ENCODE peak calls at places on chromosomes 16 and 17, in eight cellular contexts. A is stomach; T is small intestine; R is ovary; Z is keratinocyte; S is Caco-2; B is AG04450; W is CD8-positive, alpha-beta memory T cell. C is an unnamed sample. For H3K27me3, the result is how much of the 10 kb centered on the place peaks cover.

GRCh38 chr16:10318798-10319500 is 66.9 kb upstream of the ATF7IP2 start:
- DNase-seq in B (no peak), R (no peak), A (no peak), S (no peak), Z (no peak), T (no peak), W (no peak), C (no peak)

GRCh38 chr16:3215601-3216262 is 19.2 kb downstream of the ZNF200 start:
- DNase-seq in S (no peak), R (no peak), A (no peak), W (no peak), Z (no peak), T (no peak), B (no peak), C (no peak)

GRCh38 chr17:57679906-57680695 is 65.0 kb downstream of the CCDC182 start:
- DNase-seq in A (no peak), Z (no peak), T (no peak), W (no peak), S (no peak), B (no peak), R (no peak), C (no peak)

GRCh38 chr17:67487506-67487905 is 110.4 kb downstream of the PITPNC1 start:
- DNase-seq in A (no peak), B (no peak), Z (no peak), T (no peak), R (no peak), W (no peak), S (no peak), C (no peak)

GRCh38 chr16:77711775-77712174 is 10.5 kb upstream of the NUDT7 start:
- DNase-seq in S (no peak), Z (no peak), W (no peak), T (peak), R (no peak), B (no peak), A (peak), C (no peak)

GRCh38 chr17:31318298-31319190 is 2.9 kb downstream of the EVI2A start:
- DNase-seq in W (peak), B (peak), A (peak), T (peak), S (no peak), R (peak), Z (no peak), C (peak)

GRCh38 chr16:2319606-2320005 is 20.9 kb downstream of the ABCA3 start:
- DNase-seq in S (no peak), R (no peak), Z (no peak), W (peak), B (no peak), A (no peak), T (no peak), C (no peak)

GRCh38 chr17:28896491-28896883 is 1.0 kb downstream of the FLOT2 start:
- DNase-seq in S (no peak), A (no peak), W (no peak), B (no peak), Z (no peak), R (no peak), T (no peak), C (no peak)

GRCh38 chr17:80504671-80505413 is 28.4 kb upstream of the NPTX1 start:
- DNase-seq in W (no peak), S (no peak), R (no peak), A (no peak), Z (no peak), B (no peak), T (no peak), C (no peak)

GRCh38 chr17:2239882-2240430 is 63.6 kb downstream of the SMG6 start:
- DNase-seq in R (peak), A (peak), W (peak), T (no peak), S (no peak), Z (no peak), B (peak), C (peak)

GRCh38 chr17:41339571-41340169 is 11.0 kb downstream of the KRT33A start:
- DNase-seq in B (no peak), W (no peak), R (no peak), Z (no peak), S (no peak), T (no peak), A (no peak), C (no peak)

GRCh38 chr17:82891911-82892310 is 52.1 kb upstream of the ZNF750 start:
- DNase-seq in W (no peak), B (no peak), Z (no peak), T (no peak), R (no peak), S (no peak), A (no peak), C (no peak)

GRCh38 chr17:2347805-2348685 is 10.7 kb downstream of the SGSM2 start:
- DNase-seq in S (peak), B (peak), R (peak), T (peak), A (peak), W (no peak), Z (no peak), C (no peak)

GRCh38 chr17:44247346-44248219 is 20.4 kb downstream of the SLC4A1 start:
- DNase-seq in Z (no peak), R (peak), S (no peak), W (no peak), A (peak), T (no peak), B (no peak), C (no peak)

GRCh38 chr17:21242026-21242700 is 11.0 kb downstream of the NATD1 start:
- DNase-seq in R (no peak), Z (no peak), A (no peak), W (no peak), B (no peak), S (peak), T (no peak), C (no peak)

GRCh38 chr17:83180264-83180995 is 101.0 kb downstream of the METRNL start:
- DNase-seq in R (peak), W (no peak), B (no peak), A (no peak), T (no peak), Z (no peak), S (no peak), C (no peak)

GRCh38 chr17:62075308-62075815 is 10.3 kb upstream of the MED13 start:
- DNase-seq in W (no peak), R (no peak), Z (no peak), T (no peak), B (no peak), A (no peak), S (no peak), C (no peak)

GRCh38 chr16:30527635-30528178 is 1.3 kb upstream of the ZNF768 start:
- DNase-seq in A (peak), R (no peak), T (no peak), W (no peak), S (peak), B (no peak), Z (no peak), C (no peak)

GRCh38 chr17:49074851-49075540 is 57.6 kb upstream of the B4GALNT2 start:
- DNase-seq in A (no peak), W (no peak), B (no peak), Z (no peak), S (no peak), R (no peak), T (no peak), C (no peak)

GRCh38 chr17:37490638-37491614 is 1.2 kb downstream of the DUSP14 start:
- DNase-seq in Z (peak), A (no peak), W (no peak), B (no peak), T (no peak), R (peak), S (peak), C (peak)

GRCh38 chr17:54992797-54993639 is 24.5 kb downstream of the STXBP4 start:
- DNase-seq in Z (no peak), B (no peak), A (no peak), R (no peak), W (no peak), T (peak), S (no peak), C (no peak)

GRCh38 chr17:64028874-64029464 is 8.5 kb upstream of the ICAM2 start:
- DNase-seq in R (peak), W (peak), S (peak), A (peak), Z (no peak), B (peak), T (peak), C (peak)

GRCh38 chr17:64120159-64120558 is 9.8 kb downstream of the ERN1 start:
- DNase-seq in R (no peak), Z (no peak), T (no peak), S (no peak), A (no peak), W (no peak), B (no peak), C (no peak)

GRCh38 chr16:80931985-80932720 is 74.5 kb downstream of the CMC2 start:
- DNase-seq in S (peak), R (peak), B (no peak), T (peak), A (peak), Z (no peak), W (peak), C (peak)

GRCh38 chr16:57394444-57394843 is 10.1 kb upstream of the CCL17 start:
- DNase-seq in B (no peak), W (peak), T (peak), A (peak), Z (no peak), S (no peak), R (no peak), C (no peak)

GRCh38 chr17:11412653-11413052 is 171.6 kb downstream of the SHISA6 start:
- DNase-seq in S (no peak), B (no peak), Z (no peak), W (no peak), R (no peak), A (no peak), T (peak), C (no peak)

GRCh38 chr17:6377906-6378305 is 57.0 kb downstream of the AIPL1 start:
- DNase-seq in W (no peak), Z (no peak), R (no peak), S (no peak), B (no peak), A (no peak), T (no peak), C (no peak)
- H3K27me3 ChIP-seq in W (under half), Z (under half), R (under half), S (under half), B (under half), A (under half), T (under half), C (under half)

GRCh38 chr16:83895243-83895642 is 3.7 kb upstream of the MLYCD start:
- DNase-seq in R (no peak), Z (no peak), B (no peak), T (no peak), W (no peak), S (no peak), A (no peak), C (no peak)
- H3K27me3 ChIP-seq in R (under half), Z (under half), B (under half), T (under half), W (under half), S (under half), A (under half), C (under half)

GRCh38 chr16:8486985-8487384 is 103.3 kb downstream of the TMEM114 start:
- DNase-seq in Z (no peak), W (no peak), T (no peak), R (no peak), S (no peak), A (no peak), B (no peak), C (no peak)
- H3K27me3 ChIP-seq in Z (under half), W (under half), T (under half), R (under half), S (under half), A (under half), B (under half), C (under half)

DNA sequence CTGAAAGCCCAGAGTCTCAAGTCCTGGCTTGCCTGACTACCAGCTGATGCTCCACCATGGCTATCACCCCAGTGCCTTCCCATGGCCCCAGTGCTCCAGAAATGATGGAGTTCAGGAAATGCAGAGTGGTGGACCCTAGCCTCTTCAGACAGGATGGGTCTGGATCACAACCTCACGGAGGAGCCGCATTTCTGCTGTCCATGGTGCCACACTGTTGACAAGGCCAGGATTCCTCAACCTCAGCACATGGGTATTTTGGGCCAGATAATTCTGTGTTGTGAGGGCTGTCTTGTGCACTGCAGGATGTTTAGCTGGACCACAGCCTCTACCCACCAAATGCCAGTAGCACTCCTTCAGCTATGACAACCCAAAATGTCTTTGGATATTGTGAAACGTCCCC is 6.7 kb upstream of the CRHR1 start:
- DNase-seq in Z (no peak), W (no peak), S (no peak), B (no peak), A (no peak), T (no peak), R (no peak), C (no peak)
- H3K27me3 ChIP-seq in Z (under half), W (under half), S (under half), B (under half), A (under half), T (under half), R (under half), C (under half)

GRCh38 chr16:86304868-86305267 is 205.5 kb upstream of the FOXF1 start:
- DNase-seq in B (no peak), A (no peak), R (no peak), S (no peak), Z (no peak), W (no peak), T (no peak), C (no peak)

GRCh38 chr16:86307518-86307903 is 202.8 kb upstream of the FOXF1 start:
- DNase-seq in B (no peak), S (no peak), A (no peak), Z (no peak), W (no peak), R (no peak), T (no peak), C (no peak)

GRCh38 chr16:86305440-86305839 is 204.9 kb upstream of the FOXF1 start:
- DNase-seq in T (no peak), S (no peak), R (no peak), Z (no peak), B (no peak), A (no peak), W (no peak), C (no peak)

GRCh38 chr16:86306811-86307517 is 203.4 kb upstream of the FOXF1 start:
- DNase-seq in R (no peak), S (no peak), B (peak), T (no peak), W (no peak), Z (no peak), A (no peak), C (no peak)

DNA sequence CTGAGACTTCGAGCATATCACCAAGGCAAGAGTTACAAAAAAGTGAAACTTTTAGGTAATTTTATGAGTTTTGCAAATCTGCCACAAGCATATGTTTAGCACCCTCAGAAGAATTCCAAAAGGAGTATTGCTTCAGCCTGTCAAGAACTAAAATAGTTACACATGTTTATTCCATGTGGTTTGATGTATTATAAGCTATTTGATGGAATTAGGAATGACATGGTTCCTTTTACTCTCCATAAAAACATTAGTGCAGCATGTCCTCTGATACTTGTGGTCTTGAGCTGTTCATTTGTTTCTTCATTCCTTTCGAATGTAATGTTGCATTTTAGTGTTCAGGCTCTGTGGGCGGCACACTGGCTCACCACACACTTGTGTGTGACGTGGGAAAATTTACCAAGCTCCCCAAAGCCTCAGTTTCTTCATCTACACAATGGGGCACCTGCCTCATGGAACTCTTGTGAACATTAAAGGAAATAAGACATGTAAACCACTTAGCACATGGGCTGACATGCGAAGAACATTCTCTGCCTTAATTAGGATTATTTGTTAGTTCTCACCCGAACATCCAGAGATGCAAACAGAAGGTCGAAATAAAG is 204.2 kb upstream of the FOXF1 start:
- DNase-seq in S (no peak), B (peak), T (no peak), W (no peak), A (no peak), Z (no peak), R (no peak), C (no peak)
- H3K27me3 ChIP-seq in S (under half), B (under half), T (under half), W (under half), A (under half), Z (under half), R (under half), C (under half)

DNA sequence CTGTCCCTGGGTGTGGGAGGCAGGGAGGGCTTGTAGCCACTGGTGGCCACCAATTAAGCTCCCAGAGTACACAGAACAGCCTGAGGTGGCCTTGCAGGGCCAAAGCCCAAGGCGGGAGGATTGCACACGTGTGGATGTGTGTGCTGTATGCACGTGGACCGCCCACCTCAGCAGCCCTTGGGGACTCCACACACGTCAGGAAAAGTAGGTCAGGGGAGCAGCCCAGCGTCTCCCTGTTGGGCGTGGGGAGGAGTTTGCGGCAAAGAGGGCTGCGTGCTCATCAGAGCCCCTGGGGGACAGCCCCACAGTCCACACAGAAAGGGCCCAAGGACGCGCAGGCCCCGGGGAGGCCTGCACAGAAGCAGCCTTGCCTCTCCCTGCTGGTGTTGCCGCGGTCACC is 19.6 kb downstream of the SBK1 start:
- DNase-seq in R (no peak), W (no peak), T (no peak), S (no peak), A (no peak), B (no peak), Z (no peak), C (no peak)
- H3K27me3 ChIP-seq in R (under half), W (under half), T (under half), S (under half), A (under half), B (under half), Z (under half), C (under half)

GRCh38 chr17:45775148-45775547 is 9.0 kb upstream of the CRHR1 start:
- DNase-seq in T (no peak), W (no peak), R (no peak), B (no peak), S (no peak), A (no peak), Z (no peak), C (no peak)

GRCh38 chr17:45776896-45777295 is 7.2 kb upstream of the CRHR1 start:
- DNase-seq in W (no peak), T (no peak), B (no peak), Z (no peak), S (no peak), A (no peak), R (no peak), C (no peak)

GRCh38 chr17:45770632-45771472 is 13.3 kb upstream of the CRHR1 start:
- DNase-seq in W (no peak), A (no peak), B (no peak), T (no peak), S (no peak), Z (no peak), R (no peak), C (no peak)

GRCh38 chr17:45771473-45771959 is 12.6 kb upstream of the CRHR1 start:
- DNase-seq in A (no peak), Z (no peak), T (no peak), S (no peak), W (no peak), R (no peak), B (no peak), C (no peak)

DNA sequence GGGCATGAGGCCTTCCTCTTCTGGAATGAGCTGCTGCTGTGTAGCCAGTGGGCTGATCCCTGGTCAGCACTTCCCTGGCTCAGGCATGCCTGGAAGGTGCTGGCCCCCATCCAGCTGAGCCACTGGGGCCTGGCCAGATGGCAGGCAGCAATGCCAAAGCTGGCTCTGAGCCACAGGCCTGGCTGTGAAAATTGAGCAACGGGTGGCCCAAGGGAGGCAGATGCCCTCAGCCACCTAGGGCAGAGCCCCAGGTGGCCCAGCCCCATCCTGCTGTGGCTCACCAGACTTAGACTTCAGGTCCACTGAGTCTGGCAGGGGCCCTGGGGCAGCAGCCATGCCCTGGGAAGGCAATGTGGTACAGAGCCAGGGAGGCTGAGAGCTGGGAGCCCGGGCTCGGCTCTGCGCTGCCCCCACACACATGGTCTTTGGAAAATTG is 8.5 kb upstream of the CRHR1 start:
- DNase-seq in T (peak), S (no peak), R (no peak), Z (no peak), A (peak), W (no peak), B (no peak), C (peak)
- H3K27me3 ChIP-seq in T (under half), S (under half), R (under half), Z (under half), A (under half), W (under half), B (under half), C (under half)